ENCODE peak calls at places on chromosomes 13 and 19, in six cellular contexts. One of them, this sample, is unnamed.

GRCh38 chr19:8081569-8082550 is 29.3 kb downstream of the CCL25 start:
- DNase-seq in tibial nerve: no peak
- DNase-seq in tibial artery: no peak
- DNase-seq in stimulated activated CD8-positive, alpha-beta memory T cell treated with anti-CD3 and anti-CD28 coated beads, Interleukin-7, amount 100 ng/mL, for 4 hours: no peak
- DNase-seq in Right ventricle myocardium superior: no peak
- DNase-seq in fibroblast of the aortic adventitia: no peak
- DNase-seq in this sample: no peak

GRCh38 chr13:97302611-97303010 is 80.5 kb downstream of the MBNL2 start:
- DNase-seq in tibial artery: no peak
- DNase-seq in stimulated activated CD8-positive, alpha-beta memory T cell treated with anti-CD3 and anti-CD28 coated beads, Interleukin-7, amount 100 ng/mL, for 4 hours: no peak
- DNase-seq in fibroblast of the aortic adventitia: no peak
- DNase-seq in Right ventricle myocardium superior: peak
- DNase-seq in tibial nerve: no peak
- DNase-seq in this sample: no peak

GRCh38 chr13:43805071-43805468 is 18.3 kb upstream of the ENOX1 start:
- DNase-seq in tibial artery: no peak
- DNase-seq in tibial nerve: peak
- DNase-seq in Right ventricle myocardium superior: no peak
- DNase-seq in stimulated activated CD8-positive, alpha-beta memory T cell treated with anti-CD3 and anti-CD28 coated beads, Interleukin-7, amount 100 ng/mL, for 4 hours: no peak
- DNase-seq in fibroblast of the aortic adventitia: peak
- DNase-seq in this sample: no peak

GRCh38 chr19:48772503-48772953 is 17.2 kb downstream of the FGF21 start:
- DNase-seq in Right ventricle myocardium superior: no peak
- DNase-seq in fibroblast of the aortic adventitia: peak
- DNase-seq in tibial nerve: peak
- DNase-seq in tibial artery: no peak
- DNase-seq in stimulated activated CD8-positive, alpha-beta memory T cell treated with anti-CD3 and anti-CD28 coated beads, Interleukin-7, amount 100 ng/mL, for 4 hours: no peak
- DNase-seq in this sample: no peak

GRCh38 chr19:29485293-29485692 is 40.5 kb upstream of the VSTM2B start:
- DNase-seq in Right ventricle myocardium superior: no peak
- DNase-seq in fibroblast of the aortic adventitia: no peak
- DNase-seq in tibial nerve: no peak
- DNase-seq in tibial artery: peak
- DNase-seq in stimulated activated CD8-positive, alpha-beta memory T cell treated with anti-CD3 and anti-CD28 coated beads, Interleukin-7, amount 100 ng/mL, for 4 hours: no peak
- DNase-seq in this sample: no peak

GRCh38 chr13:25422153-25422552 is 50.4 kb downstream of the ATP8A2 start:
- DNase-seq in tibial nerve: no peak
- DNase-seq in Right ventricle myocardium superior: no peak
- DNase-seq in tibial artery: no peak
- DNase-seq in stimulated activated CD8-positive, alpha-beta memory T cell treated with anti-CD3 and anti-CD28 coated beads, Interleukin-7, amount 100 ng/mL, for 4 hours: no peak
- DNase-seq in fibroblast of the aortic adventitia: no peak
- DNase-seq in this sample: no peak

GRCh38 chr13:110109910-110110309 is 197.0 kb downstream of the COL4A1 start:
- DNase-seq in stimulated activated CD8-positive, alpha-beta memory T cell treated with anti-CD3 and anti-CD28 coated beads, Interleukin-7, amount 100 ng/mL, for 4 hours: no peak
- DNase-seq in fibroblast of the aortic adventitia: peak
- DNase-seq in tibial nerve: no peak
- DNase-seq in tibial artery: peak
- DNase-seq in Right ventricle myocardium superior: peak
- DNase-seq in this sample: peak

GRCh38 chr13:93231867-93232266 is 5.3 kb downstream of the GPC6 start:
- DNase-seq in Right ventricle myocardium superior: no peak
- DNase-seq in tibial artery: no peak
- DNase-seq in fibroblast of the aortic adventitia: no peak
- DNase-seq in tibial nerve: no peak
- DNase-seq in stimulated activated CD8-positive, alpha-beta memory T cell treated with anti-CD3 and anti-CD28 coated beads, Interleukin-7, amount 100 ng/mL, for 4 hours: no peak
- DNase-seq in this sample: no peak

GRCh38 chr13:32737111-32737571 is 150.9 kb downstream of the PDS5B start:
- DNase-seq in tibial artery: no peak
- DNase-seq in tibial nerve: no peak
- DNase-seq in stimulated activated CD8-positive, alpha-beta memory T cell treated with anti-CD3 and anti-CD28 coated beads, Interleukin-7, amount 100 ng/mL, for 4 hours: no peak
- DNase-seq in fibroblast of the aortic adventitia: peak
- DNase-seq in Right ventricle myocardium superior: no peak
- DNase-seq in this sample: no peak

GRCh38 chr13:91232716-91233115 is 114.8 kb upstream of the MIR17HG start:
- DNase-seq in stimulated activated CD8-positive, alpha-beta memory T cell treated with anti-CD3 and anti-CD28 coated beads, Interleukin-7, amount 100 ng/mL, for 4 hours: no peak
- DNase-seq in Right ventricle myocardium superior: no peak
- DNase-seq in tibial artery: no peak
- DNase-seq in tibial nerve: no peak
- DNase-seq in fibroblast of the aortic adventitia: no peak
- DNase-seq in this sample: no peak

GRCh38 chr19:35655600-35655999 is 7.5 kb downstream of the COX6B1 start:
- DNase-seq in stimulated activated CD8-positive, alpha-beta memory T cell treated with anti-CD3 and anti-CD28 coated beads, Interleukin-7, amount 100 ng/mL, for 4 hours: no peak
- DNase-seq in fibroblast of the aortic adventitia: no peak
- DNase-seq in Right ventricle myocardium superior: no peak
- DNase-seq in tibial nerve: no peak
- DNase-seq in tibial artery: no peak
- DNase-seq in this sample: no peak

GRCh38 chr19:2461751-2462634 is 5.2 kb upstream of the LMNB2 start:
- DNase-seq in Right ventricle myocardium superior: peak
- DNase-seq in fibroblast of the aortic adventitia: peak
- DNase-seq in tibial nerve: no peak
- DNase-seq in stimulated activated CD8-positive, alpha-beta memory T cell treated with anti-CD3 and anti-CD28 coated beads, Interleukin-7, amount 100 ng/mL, for 4 hours: no peak
- DNase-seq in tibial artery: peak
- DNase-seq in this sample: peak

GRCh38 chr13:33349996-33350826 is 64.7 kb upstream of the STARD13 start:
- DNase-seq in fibroblast of the aortic adventitia: peak
- DNase-seq in stimulated activated CD8-positive, alpha-beta memory T cell treated with anti-CD3 and anti-CD28 coated beads, Interleukin-7, amount 100 ng/mL, for 4 hours: no peak
- DNase-seq in tibial nerve: peak
- DNase-seq in tibial artery: peak
- DNase-seq in Right ventricle myocardium superior: peak
- DNase-seq in this sample: peak

GRCh38 chr13:73748404-73748803 is 385.8 kb downstream of the KLF12 start:
- DNase-seq in tibial nerve: no peak
- DNase-seq in fibroblast of the aortic adventitia: no peak
- DNase-seq in Right ventricle myocardium superior: no peak
- DNase-seq in tibial artery: no peak
- DNase-seq in stimulated activated CD8-positive, alpha-beta memory T cell treated with anti-CD3 and anti-CD28 coated beads, Interleukin-7, amount 100 ng/mL, for 4 hours: no peak
- DNase-seq in this sample: no peak